ENCODE peak calls at places on chromosomes 1 and 21, in six cellular contexts. W is stimulated activated CD4-positive, alpha-beta T cell treated with anti-CD3 and anti-CD28 coated beads, Interleukin-4, amount 100 ng/mL, for 1 hour; G is LNCaP clone FGC; Z is A172; A is small intestine; O is HTR-8/SVneo. V is an unnamed sample.

GRCh38 chr1:232620356-232620841 is 9.5 kb downstream of the SIPA1L2 start:
- DNase-seq in W (no peak), G (no peak), Z (no peak), A (peak; percentile 90), O (peak; percentile 34), V (no peak)

GRCh38 chr1:188137221-188137620 is 1308.5 kb downstream of the PLA2G4A start:
- DNase-seq in W (no peak), G (no peak), Z (no peak), A (no peak), O (no peak), V (no peak)

GRCh38 chr1:19311503-19311930 is 427 bp downstream of the AKR7A2 start:
- DNase-seq in W (peak; percentile 15), G (no peak), Z (no peak), A (peak; percentile 22), O (peak; percentile 20), V (no peak)

GRCh38 chr1:32783851-32784250 is 33.3 kb downstream of the YARS1 start:
- DNase-seq in W (no peak), G (no peak), Z (no peak), A (no peak), O (no peak), V (no peak)

GRCh38 chr1:56034847-56035483 is 544.4 kb downstream of the PLPP3 start:
- DNase-seq in W (no peak), G (no peak), Z (no peak), A (no peak), O (no peak), V (no peak)

GRCh38 chr1:220121791-220122530 is 28.0 kb downstream of the IARS2 start:
- DNase-seq in W (no peak), G (no peak), Z (no peak), A (peak; percentile 96), O (no peak), V (no peak)

GRCh38 chr21:45865106-45865835 is 116.3 kb upstream of the COL6A1 start:
- DNase-seq in W (no peak), G (no peak), Z (peak; percentile 87), A (no peak), O (peak; percentile 74), V (peak; percentile 28)

GRCh38 chr1:67570473-67571143 is 114.4 kb upstream of the GADD45A start:
- DNase-seq in W (no peak), G (no peak), Z (peak; percentile 98), A (peak; percentile 64), O (peak; percentile 78), V (peak; percentile 95)